ENCODE peak calls at places on chromosomes 2 and 18, in six cellular contexts. V is adrenal gland, I is NCI-H1105, E is LNCaP clone FGC, Q is HL-60, S is NCI-H1694. O is an unnamed sample.

GRCh38 chr2:131724019-131724418 is 196.3 kb downstream of the CCDC74A start:
- DNase-seq in V (no peak), I (no peak), Q (no peak), E (no peak), S (no peak), O (no peak)

GRCh38 chr2:23436346-23437099 is 51.5 kb downstream of the KLHL29 start:
- DNase-seq in Q (no peak), V (peak; percentile 17), I (no peak), E (no peak), S (no peak), O (no peak)

GRCh38 chr18:2994603-2995432 is 18.1 kb downstream of the LPIN2 start:
- DNase-seq in I (no peak), E (no peak), V (no peak), S (no peak), Q (peak; percentile 66), O (no peak)

GRCh38 chr2:3459185-3460015 is 59.9 kb downstream of the ADI1 start:
- DNase-seq in S (no peak), I (no peak), E (no peak), V (no peak), Q (no peak), O (no peak)

GRCh38 chr2:237896507-237896892 is 37.1 kb downstream of the RAMP1 start:
- DNase-seq in I (no peak), S (no peak), V (no peak), E (no peak), Q (no peak), O (no peak)

GRCh38 chr18:61749031-61749430 is 143.8 kb downstream of the RNF152 start:
- DNase-seq in S (no peak), V (no peak), Q (no peak), I (no peak), E (no peak), O (no peak)

GRCh38 chr2:172102159-172102857 is 392 bp downstream of the DLX2 start:
- DNase-seq in Q (peak; percentile 57), S (peak; percentile 73), E (no peak), I (peak; percentile 96), V (peak; percentile 30), O (no peak)

GRCh38 chr2:222424281-222424728 is at the start of gene SGPP2:
- DNase-seq in I (peak; percentile 29), Q (no peak), E (no peak), S (no peak), V (peak; percentile 25), O (no peak)

GRCh38 chr2:222313816-222314215 is 15.0 kb upstream of the PAX3 start:
- DNase-seq in S (no peak), I (no peak), Q (no peak), E (no peak), V (no peak), O (no peak)

GRCh38 chr2:5074738-5075137 is 617.4 kb upstream of the SOX11 start:
- DNase-seq in Q (no peak), I (no peak), V (no peak), S (no peak), E (no peak), O (no peak)

GRCh38 chr18:55861266-55861665 is 273.3 kb upstream of the TCF4 start:
- DNase-seq in E (peak; percentile 6), V (peak; percentile 14), Q (no peak), S (peak; percentile 19), I (no peak), O (no peak)

GRCh38 chr18:9403795-9404564 is 69.4 kb downstream of the TWSG1 start:
- DNase-seq in I (no peak), Q (no peak), E (no peak), V (no peak), S (no peak), O (no peak)

GRCh38 chr2:111944536-111945210 is 46.3 kb downstream of the MERTK start:
- DNase-seq in E (peak; percentile 95), I (no peak), S (no peak), Q (no peak), V (no peak), O (no peak)

GRCh38 chr2:61853086-61853847 is 593 bp downstream of the FAM161A start:
- DNase-seq in V (peak; percentile 24), E (no peak), I (peak; percentile 67), S (peak; percentile 8), Q (no peak), O (no peak)

GRCh38 chr18:59516356-59517155 is 157.5 kb upstream of the LMAN1 start:
- DNase-seq in V (peak; percentile 85), S (no peak), E (peak; percentile 7), Q (no peak), I (no peak), O (no peak)

GRCh38 chr2:218028189-218028495 is 25.3 kb upstream of the TNS1 start:
- DNase-seq in Q (no peak), E (no peak), V (no peak), I (no peak), S (no peak), O (no peak)

GRCh38 chr2:15609341-15610042 is 17.8 kb downstream of the DDX1 start:
- DNase-seq in Q (no peak), I (no peak), S (no peak), V (no peak), E (no peak), O (no peak)

GRCh38 chr2:64654993-64655666 is 1.4 kb upstream of the SERTAD2 start:
- DNase-seq in S (no peak), I (no peak), V (no peak), Q (peak; percentile 52), E (no peak), O (no peak)

GRCh38 chr18:31819106-31819924 is 58.6 kb upstream of the SLC25A52 start:
- DNase-seq in Q (peak; percentile 52), S (peak; percentile 45), E (peak; percentile 17), V (no peak), I (no peak), O (no peak)

GRCh38 chr2:227568852-227569169 is 29.9 kb upstream of the SCYGR2 start:
- DNase-seq in E (no peak), V (no peak), S (no peak), Q (no peak), I (no peak), O (no peak)

GRCh38 chr18:43982582-43982981 is 698.1 kb upstream of the SETBP1 start:
- DNase-seq in I (no peak), V (no peak), S (no peak), E (no peak), Q (no peak), O (no peak)

GRCh38 chr2:16202643-16203020 is 262.3 kb downstream of the MYCN start:
- DNase-seq in S (no peak), I (no peak), V (no peak), E (no peak), Q (no peak), O (no peak)

GRCh38 chr2:16105664-16106281 is 165.4 kb downstream of the MYCN start:
- DNase-seq in E (no peak), I (no peak), Q (no peak), S (no peak), V (no peak), O (no peak)

GRCh38 chr2:198004921-198005829 is 200.8 kb downstream of the PLCL1 start:
- DNase-seq in Q (no peak), E (no peak), I (no peak), S (no peak), V (no peak), O (no peak)

GRCh38 chr18:8586956-8587355 is 22.3 kb upstream of the RAB12 start:
- DNase-seq in E (no peak), I (no peak), S (no peak), Q (no peak), V (no peak), O (no peak)

GRCh38 chr2:15642334-15643208 is 50.9 kb downstream of the DDX1 start:
- DNase-seq in I (no peak), Q (no peak), E (no peak), V (no peak), S (no peak), O (no peak)

GRCh38 chr2:104733544-104733943 is 120.4 kb upstream of the POU3F3 start:
- DNase-seq in Q (peak; percentile 26), V (no peak), S (no peak), E (peak; percentile 13), I (no peak), O (no peak)

GRCh38 chr2:137435176-137435575 is 529.1 kb upstream of the HNMT start:
- DNase-seq in I (no peak), Q (no peak), V (no peak), E (no peak), S (no peak), O (no peak)